ENCODE peak calls at places on chromosomes 2 and 18, in ten cellular contexts. C is cardiac fibroblast, U is mucosa of descending colon, T is Panc1, H is breast epithelium, O is prostate gland, Z is K562, K is dorsolateral prefrontal cortex, G is GM23338, B is neural crest cell. E is an unnamed sample.

GRCh38 chr2:25685741-25686140 is 12.4 kb upstream of the DTNB start:
- DNase-seq in T (no peak), U (no peak), K (no peak), G (no peak), Z (no peak), B (no peak), C (no peak), H (no peak), O (no peak), E (no peak)

GRCh38 chr2:23420840-23421476 is 36.0 kb downstream of the KLHL29 start:
- DNase-seq in H (no peak), G (no peak), C (no peak), O (no peak), U (no peak), K (no peak), T (no peak), Z (no peak), B (no peak), E (no peak)

GRCh38 chr2:215609089-215610032 is 173.5 kb upstream of the FN1 start:
- DNase-seq in B (no peak), U (no peak), O (no peak), H (no peak), Z (no peak), G (no peak), C (peak; percentile 86), T (no peak), K (no peak), E (no peak)

GRCh38 chr2:45104429-45104828 is 95.2 kb upstream of the SIX2 start:
- DNase-seq in B (no peak), T (no peak), O (no peak), H (no peak), C (no peak), Z (no peak), U (no peak), K (no peak), G (no peak), E (no peak)

GRCh38 chr2:222952204-222952603 is 91.4 kb downstream of the ACSL3 start:
- DNase-seq in T (no peak), U (no peak), C (no peak), O (no peak), K (no peak), G (no peak), Z (no peak), H (no peak), B (no peak), E (no peak)

GRCh38 chr2:219638948-219639341 is 11.5 kb downstream of the SLC4A3 start:
- DNase-seq in G (no peak), O (no peak), B (no peak), K (no peak), U (no peak), T (no peak), Z (no peak), H (no peak), C (no peak), E (no peak)

GRCh38 chr18:22260208-22260816 is 90.9 kb downstream of the GATA6 start:
- DNase-seq in Z (no peak), O (no peak), C (no peak), K (no peak), U (no peak), B (no peak), T (no peak), H (no peak), G (no peak), E (no peak)

GRCh38 chr2:223549215-223549614 is 52.9 kb downstream of the SCG2 start:
- DNase-seq in Z (no peak), K (no peak), H (peak; percentile 23), B (no peak), G (no peak), T (no peak), O (no peak), U (no peak), C (peak; percentile 78), E (no peak)

GRCh38 chr2:60502123-60502522 is 51.3 kb downstream of the BCL11A start:
- DNase-seq in O (peak; percentile 33), H (no peak), C (no peak), T (no peak), Z (no peak), U (no peak), G (no peak), B (no peak), K (no peak), E (no peak)

GRCh38 chr2:60505861-60506260 is 47.6 kb downstream of the BCL11A start:
- DNase-seq in G (no peak), T (no peak), B (no peak), C (no peak), Z (no peak), K (no peak), U (no peak), O (no peak), H (no peak), E (no peak)

GRCh38 chr2:60500861-60501260 is 52.6 kb downstream of the BCL11A start:
- DNase-seq in K (no peak), O (no peak), G (no peak), B (no peak), H (no peak), T (no peak), C (no peak), Z (no peak), U (no peak), E (no peak)

GRCh38 chr2:60505240-60505639 is 48.2 kb downstream of the BCL11A start:
- DNase-seq in B (no peak), O (peak; percentile 51), T (no peak), G (no peak), U (no peak), Z (no peak), H (no peak), K (no peak), C (no peak), E (no peak)

GRCh38 chr2:60503923-60504514 is 49.4 kb downstream of the BCL11A start:
- DNase-seq in H (no peak), C (no peak), G (no peak), O (no peak), Z (no peak), U (no peak), K (no peak), T (no peak), B (no peak), E (no peak)
- TF ChIP-seq CTCF in H (peak; percentile 17), C (no peak), G (peak; percentile 41), O (no peak), Z (no peak), U (no peak), K (no peak), T (no peak), B (no peak), E (peak; percentile 33)

DNA sequence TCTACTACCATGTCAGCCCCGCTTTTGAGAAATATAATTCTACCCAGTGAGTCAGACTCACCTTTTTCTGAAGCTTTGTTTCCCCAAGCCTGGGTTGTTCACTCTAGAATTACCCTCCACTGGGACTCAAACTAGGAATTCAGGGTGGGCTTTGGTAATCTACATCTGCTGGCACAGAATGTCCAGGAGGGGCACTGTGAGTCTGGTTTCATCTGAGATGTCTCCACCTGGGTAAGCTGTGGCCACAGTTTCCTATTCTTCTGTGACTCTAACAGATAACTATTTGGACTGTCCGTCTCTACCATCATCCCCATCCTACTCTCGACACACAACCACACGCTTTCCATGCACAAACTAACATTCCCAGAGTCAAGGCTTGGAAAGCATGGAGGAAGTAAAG is 457.2 kb downstream of the STK39 start:
- DNase-seq in C (no peak), U (no peak), Z (no peak), O (no peak), K (no peak), G (no peak), T (no peak), B (no peak), H (no peak), E (no peak)
- TF ChIP-seq CTCF in C (no peak), U (no peak), Z (peak; percentile 10), O (no peak), K (no peak), G (peak; percentile 27), T (no peak), B (no peak), H (no peak), E (no peak)

GRCh38 chr2:27220091-27220490 is 2.9 kb downstream of the CAD start:
- DNase-seq in K (no peak), T (no peak), G (no peak), H (no peak), O (no peak), Z (no peak), U (no peak), B (no peak), C (no peak), E (peak; percentile 26)

GRCh38 chr2:27218614-27219013 is 1.4 kb downstream of the CAD start:
- DNase-seq in H (no peak), T (no peak), U (no peak), Z (no peak), K (no peak), C (no peak), O (no peak), B (no peak), G (no peak), E (peak; percentile 11)

GRCh38 chr2:27214936-27215335 is 2.2 kb upstream of the CAD start:
- DNase-seq in Z (no peak), U (no peak), T (no peak), K (no peak), G (no peak), C (no peak), O (no peak), H (no peak), B (no peak), E (no peak)

GRCh38 chr2:27216416-27217137 is 592 bp upstream of the CAD start:
- DNase-seq in O (no peak), U (peak; percentile 27), C (no peak), B (no peak), T (no peak), H (no peak), Z (no peak), K (no peak), G (peak; percentile 66), E (peak; percentile 47)

DNA sequence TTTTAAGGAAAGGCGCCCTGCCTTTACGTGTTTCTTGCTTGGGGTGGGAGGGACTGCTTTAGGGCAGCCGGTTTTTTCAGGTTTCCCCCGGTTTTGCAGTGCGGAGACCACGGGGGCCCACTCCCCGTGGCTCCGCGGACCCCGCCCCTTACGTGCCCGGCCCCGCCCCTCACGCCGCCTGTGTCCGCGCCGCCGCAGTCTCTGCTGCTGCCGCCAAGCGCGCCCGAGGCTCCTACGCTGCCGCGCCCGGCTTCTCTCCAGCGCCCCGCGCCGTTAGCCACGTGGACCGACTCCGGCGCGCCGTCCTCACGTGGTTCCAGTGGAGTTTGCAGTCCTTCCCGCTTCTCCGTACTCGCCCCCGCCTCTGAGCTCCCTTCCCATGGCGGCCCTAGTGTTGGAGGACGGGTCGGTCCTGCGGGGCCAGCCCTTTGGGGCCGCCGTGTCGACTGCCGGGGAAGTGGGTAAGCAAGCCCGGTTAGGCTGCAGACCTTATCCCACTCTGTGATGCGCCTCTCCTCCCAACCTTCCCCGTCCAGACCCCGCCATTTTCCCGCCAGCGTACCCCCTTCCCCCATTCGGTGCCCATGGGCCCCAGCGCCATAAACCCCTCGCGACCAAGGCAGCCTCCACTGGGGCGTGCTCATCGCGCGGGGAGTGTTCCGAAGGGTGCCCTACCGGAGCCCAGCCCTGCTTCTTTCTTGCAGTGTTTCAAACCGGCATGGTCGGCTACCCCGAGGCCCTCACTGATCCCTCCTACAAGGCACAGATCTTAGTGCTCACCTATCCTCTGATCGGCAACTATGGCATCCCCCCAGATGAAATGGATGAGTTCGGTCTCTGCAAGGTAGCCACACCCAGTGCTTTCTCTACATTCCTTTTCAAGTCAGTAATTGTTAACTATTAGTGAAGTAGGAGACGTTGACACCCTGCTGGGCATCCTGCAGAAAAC is at the start of gene CAD:
- DNase-seq in Z (peak; percentile 93), K (peak; percentile 89), O (peak; percentile 78), B (peak; percentile 77), U (peak; percentile 92), C (peak; percentile 84), G (peak; percentile 97), H (peak; percentile 65), T (no peak), E (peak; percentile 95)
- TF ChIP-seq CTCF in Z (peak; percentile 11), K (peak; percentile 43), O (no peak), B (peak; percentile 32), U (no peak), C (peak; percentile 12), G (no peak), H (peak; percentile 18), T (no peak), E (peak; percentile 41)

GRCh38 chr2:73267008-73267407 is 17.3 kb downstream of the FBXO41 start:
- DNase-seq in O (no peak), B (no peak), Z (no peak), U (no peak), K (no peak), H (no peak), C (no peak), T (no peak), G (no peak), E (no peak)

GRCh38 chr2:73266061-73266891 is 18.0 kb downstream of the FBXO41 start:
- DNase-seq in H (no peak), T (no peak), O (no peak), G (no peak), K (peak; percentile 71), C (no peak), U (no peak), B (no peak), Z (no peak), E (no peak)

GRCh38 chr2:73269686-73270465 is 14.4 kb downstream of the FBXO41 start:
- DNase-seq in G (no peak), U (no peak), Z (no peak), H (no peak), B (no peak), K (no peak), O (no peak), T (no peak), C (no peak), E (no peak)

GRCh38 chr2:73268368-73268830 is 15.9 kb downstream of the FBXO41 start:
- DNase-seq in B (no peak), O (no peak), U (no peak), H (no peak), C (no peak), K (no peak), T (no peak), Z (no peak), G (no peak), E (no peak)

GRCh38 chr2:73268831-73269685 is 15.2 kb downstream of the FBXO41 start:
- DNase-seq in G (peak; percentile 92), B (no peak), O (peak; percentile 44), H (no peak), K (no peak), U (peak; percentile 90), T (no peak), C (no peak), Z (no peak), E (no peak)
- TF ChIP-seq CTCF in G (peak; percentile 13), B (peak; percentile 49), O (no peak), H (no peak), K (no peak), U (no peak), T (peak; percentile 58), C (no peak), Z (no peak), E (peak; percentile 60)

E was measured in chondrocyte.